ENCODE peak calls at places on chromosomes 7 and 10, in seven cellular contexts. G is A549; H is activated CD8-positive, alpha-beta T cell treated with anti-CD3 and anti-CD28 coated beads for 36 hours; Y is astrocyte of the spinal cord; L is lung microvascular endothelial cell; Z is SW480; D is stimulated activated CD4-positive, alpha-beta T cell treated with anti-CD3 and anti-CD28 coated beads, Interleukin-2, amount 100 ng/mL, for 24 hours. C is an unnamed sample.

GRCh38 chr7:5396999-5397656 is 26.5 kb downstream of the TNRC18 start:
- DNase-seq in G (peak), H (peak), Z (peak), D (peak), L (peak), Y (peak), C (peak)

GRCh38 chr10:24417053-24417452 is 208.1 kb downstream of the KIAA1217 start:
- DNase-seq in L (no peak), Z (no peak), H (no peak), D (no peak), G (no peak), Y (no peak), C (no peak)

GRCh38 chr7:2570021-2570420 is 11.2 kb downstream of the IQCE start:
- DNase-seq in H (no peak), Y (no peak), Z (no peak), G (no peak), D (no peak), L (peak), C (no peak)

GRCh38 chr7:2038876-2039728 is 193.6 kb downstream of the MAD1L1 start:
- DNase-seq in Z (no peak), D (no peak), Y (no peak), G (no peak), L (no peak), H (peak), C (no peak)

GRCh38 chr10:112687647-112688046 is 240.6 kb downstream of the VTI1A start:
- DNase-seq in L (no peak), Y (peak), Z (no peak), H (no peak), G (no peak), D (no peak), C (peak)

GRCh38 chr7:93926800-93927199 is 5.3 kb downstream of the GNG11 start:
- DNase-seq in D (no peak), G (no peak), Y (no peak), L (no peak), H (no peak), Z (no peak), C (no peak)

GRCh38 chr7:43764039-43764789 is 5.7 kb downstream of the BLVRA start:
- DNase-seq in L (no peak), H (peak), Y (no peak), Z (peak), D (peak), G (no peak), C (peak)

GRCh38 chr7:98997836-98998235 is 119.5 kb downstream of the TRRAP start:
- DNase-seq in D (no peak), Y (no peak), Z (no peak), G (no peak), L (no peak), H (no peak), C (peak)

C was measured in choroid plexus epithelial cell.